ENCODE peak calls at places on chromosome 15, in four cellular contexts. W, H, A and C are unnamed samples.

GRCh38 chr15:45704329-45705249 is 69.8 kb downstream of the SQOR start:
- DNase-seq in A (no peak), W (no peak), H (no peak), C (no peak)

GRCh38 chr15:84823580-84823878 is 6.4 kb downstream of the ALPK3 start:
- DNase-seq in H (no peak), A (no peak), W (no peak), C (no peak)

GRCh38 chr15:41161336-41161735 is 45.3 kb upstream of the INO80 start:
- DNase-seq in W (no peak), A (no peak), H (no peak), C (no peak)

GRCh38 chr15:99454107-99454809 is 111.5 kb upstream of the MEF2A start:
- DNase-seq in W (no peak), A (no peak), H (no peak), C (no peak)

GRCh38 chr15:62505761-62506160 is 340.7 kb upstream of the C2CD4B start:
- DNase-seq in H (no peak), A (no peak), W (no peak), C (no peak)

GRCh38 chr15:98653686-98654085 is 5.3 kb downstream of the IGF1R start:
- DNase-seq in H (no peak), W (no peak), A (no peak), C (peak)

GRCh38 chr15:67033012-67033411 is 32.4 kb upstream of the SMAD3 start:
- DNase-seq in W (no peak), H (no peak), A (no peak), C (no peak)

GRCh38 chr15:67188551-67189218 is 65.8 kb downstream of the AAGAB start:
- DNase-seq in H (no peak), W (no peak), A (no peak), C (no peak)

GRCh38 chr15:40470423-40471104 is at the start of gene CHST14:
- DNase-seq in H (peak), A (peak), W (no peak), C (peak)

GRCh38 chr15:57703387-57703786 is 3.1 kb upstream of the POLR2M start:
- DNase-seq in A (no peak), W (no peak), H (no peak), C (no peak)

GRCh38 chr15:96075895-96076294 is 254.6 kb upstream of the NR2F2 start:
- DNase-seq in W (no peak), H (no peak), A (no peak), C (no peak)

GRCh38 chr15:74044267-74045110 is 37.9 kb downstream of the GOLGA6A start:
- DNase-seq in A (no peak), W (no peak), H (no peak), C (no peak)

GRCh38 chr15:73127302-73127936 is 75.2 kb downstream of the NEO1 start:
- DNase-seq in A (peak), W (peak), H (peak), C (peak)

GRCh38 chr15:48828906-48829305 is 18.0 kb upstream of the CEP152 start:
- DNase-seq in H (no peak), A (no peak), W (no peak), C (no peak)

GRCh38 chr15:48250640-48251076 is 44.6 kb downstream of the SLC12A1 start:
- DNase-seq in W (peak), H (peak), A (peak), C (peak)

GRCh38 chr15:70374096-70374495 is 276.4 kb upstream of the TLE3 start:
- DNase-seq in A (no peak), W (no peak), H (no peak), C (no peak)

GRCh38 chr15:41024141-41024540 is 70.9 kb downstream of the CHAC1 start:
- DNase-seq in H (no peak), W (no peak), A (no peak), C (no peak)

GRCh38 chr15:88651293-88651692 is 12.5 kb downstream of the ISG20 start:
- DNase-seq in H (no peak), A (no peak), W (no peak), C (no peak)

GRCh38 chr15:63401078-63401477 is 19.4 kb upstream of the CA12 start:
- DNase-seq in A (no peak), W (no peak), H (no peak), C (no peak)

GRCh38 chr15:80828796-80829195 is 49.6 kb downstream of the CEMIP start:
- DNase-seq in H (no peak), W (no peak), A (no peak), C (no peak)

GRCh38 chr15:88894348-88894818 is 961 bp downstream of the HAPLN3 start:
- DNase-seq in H (peak), A (peak), W (no peak), C (no peak)

GRCh38 chr15:68272797-68273271 is 4.7 kb upstream of the FEM1B start:
- DNase-seq in A (no peak), H (no peak), W (no peak), C (no peak)
- TF ChIP-seq REST in A (no peak), H (no peak), W (no peak), C (no peak)

DNA sequence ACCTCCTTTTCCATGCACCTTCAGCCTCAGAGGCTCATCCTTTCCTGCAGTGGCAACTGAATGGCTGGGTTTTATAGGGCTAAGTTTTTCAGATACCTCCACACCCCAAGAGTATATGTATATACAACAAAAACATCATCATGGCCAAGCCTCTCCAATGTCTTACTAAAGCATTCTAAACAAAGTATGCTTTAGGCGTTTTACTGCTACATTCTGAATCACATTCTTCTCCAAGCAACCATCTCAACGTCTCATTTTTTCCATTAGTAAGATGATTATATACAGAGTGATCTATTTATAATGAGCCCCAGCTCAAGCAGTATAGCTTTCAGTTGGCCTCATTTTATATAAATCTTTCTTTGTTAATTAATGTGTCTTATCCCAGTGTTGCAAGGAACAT is 234.3 kb downstream of the GREM1 start:
- DNase-seq in A (no peak), W (no peak), H (no peak), C (no peak)
- TF ChIP-seq REST in A (no peak), W (no peak), H (no peak), C (no peak)

GRCh38 chr15:90869601-90870353 is 1.4 kb downstream of the FURIN start:
- DNase-seq in H (no peak), A (no peak), W (peak), C (peak)
- TF ChIP-seq REST in H (no peak), A (no peak), W (no peak), C (no peak)

GRCh38 chr15:91948001-91948608 is 94.6 kb downstream of the SLCO3A1 start:
- DNase-seq in H (no peak), W (no peak), A (peak), C (no peak)
- TF ChIP-seq REST in H (no peak), W (no peak), A (no peak), C (no peak)

GRCh38 chr15:82186161-82186560 is 76.4 kb downstream of the EFL1 start:
- DNase-seq in A (no peak), H (no peak), W (no peak), C (no peak)
- TF ChIP-seq REST in A (no peak), H (no peak), W (no peak), C (no peak)

DNA sequence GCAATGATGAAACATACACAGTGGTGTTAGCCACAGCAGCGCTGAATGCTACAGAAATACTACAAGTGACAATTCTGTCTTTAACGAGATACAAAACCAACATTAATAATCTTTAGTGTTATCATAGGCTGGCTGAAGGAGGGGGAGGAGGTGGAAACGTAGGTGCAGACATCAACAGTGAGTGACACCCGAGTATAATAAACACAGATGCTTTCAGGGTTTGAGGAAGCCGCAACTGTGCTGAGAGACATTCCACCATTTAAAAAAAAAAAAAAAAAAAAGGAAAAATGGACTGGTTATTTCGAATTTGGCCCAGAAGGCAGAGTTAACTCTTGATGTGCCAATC is 4.3 kb upstream of the IGDCC3 start:
- DNase-seq in W (no peak), A (no peak), H (no peak), C (no peak)
- TF ChIP-seq REST in W (no peak), A (no peak), H (no peak), C (no peak)

DNA sequence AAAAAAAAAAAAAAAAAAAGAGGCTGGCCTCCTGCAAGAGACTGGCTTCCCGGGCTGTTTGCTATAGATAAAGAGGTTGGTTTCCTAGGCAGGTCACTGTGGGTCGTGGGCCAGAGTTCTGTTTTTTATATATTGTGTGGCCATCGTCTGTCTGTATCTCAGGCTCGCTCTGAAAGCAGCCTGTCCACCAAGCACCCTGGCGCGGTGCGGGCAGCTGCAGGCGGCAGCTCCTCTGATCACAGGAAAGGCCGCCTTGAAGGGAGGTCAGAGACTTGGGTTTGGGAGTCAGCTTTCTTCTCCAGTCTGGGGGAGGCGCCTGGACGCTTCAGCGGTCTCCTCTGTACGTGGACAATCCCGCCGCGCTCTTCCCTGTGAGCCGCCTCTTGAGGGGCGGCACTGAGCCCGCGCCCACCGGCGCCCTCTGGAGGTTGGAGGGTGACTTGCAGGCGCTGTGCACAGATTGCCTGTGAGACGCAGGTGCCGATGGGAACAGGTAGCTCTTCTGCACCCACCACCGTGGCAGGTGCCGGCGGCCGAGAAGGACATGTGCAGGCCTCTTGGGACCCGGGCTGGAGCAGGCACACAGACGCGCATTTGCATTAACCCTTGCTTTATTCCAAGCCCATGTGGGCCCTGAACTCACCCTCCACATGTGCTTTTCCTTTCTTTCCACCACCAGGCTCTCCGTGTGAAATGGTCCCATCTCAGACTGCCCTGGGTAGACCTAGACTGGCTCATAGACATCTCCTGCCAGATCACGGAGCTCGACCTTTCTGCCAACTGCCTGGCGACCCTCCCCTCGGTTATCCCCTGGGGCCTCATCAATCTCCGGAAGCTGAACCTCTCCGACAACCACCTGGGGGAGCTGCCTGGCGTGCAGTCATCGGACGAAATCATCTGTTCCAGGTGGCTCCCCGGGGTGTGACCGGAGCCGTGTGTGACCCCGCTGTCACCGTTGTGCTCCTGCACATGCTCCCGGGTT is 89.3 kb downstream of the LRRK1 start:
- DNase-seq in W (peak), A (peak), H (peak), C (peak)
- TF ChIP-seq REST in W (no peak), A (no peak), H (no peak), C (no peak)